ENCODE peak calls at places on chromosomes 16 and 17, in four cellular contexts. J is H9, K is IMR-90, U is H1. T is an unnamed sample.

GRCh38 chr17:49055181-49055927 is 58.2 kb downstream of the IGF2BP1 start:
- DNase-seq in K (no peak), U (no peak), J (peak), T (peak)

GRCh38 chr17:73972056-73972455 is 231.4 kb upstream of the RPL38 start:
- DNase-seq in U (no peak), K (no peak), J (no peak), T (no peak)

GRCh38 chr17:33140413-33141099 is 148.9 kb downstream of the SPACA3 start:
- DNase-seq in J (no peak), U (no peak), K (no peak), T (no peak)

GRCh38 chr17:83194189-83194565 is 114.8 kb downstream of the METRNL start:
- DNase-seq in U (no peak), J (no peak), K (no peak), T (no peak)

GRCh38 chr17:79174193-79174765 is 99.7 kb downstream of the ENGASE start:
- DNase-seq in J (no peak), U (no peak), K (no peak), T (no peak)

GRCh38 chr16:684961-685696 is 995 bp upstream of the JMJD8 start:
- DNase-seq in K (no peak), U (no peak), J (no peak), T (no peak)

GRCh38 chr17:81859906-81860755 is at the start of gene P4HB:
- DNase-seq in J (no peak), K (no peak), U (no peak), T (no peak)

GRCh38 chr17:48791128-48792032 is 25.6 kb downstream of the TTLL6 start:
- DNase-seq in K (peak), U (peak), J (peak), T (peak)

GRCh38 chr17:7314719-7315569 is at the start of gene GPS2:
- DNase-seq in J (peak), U (no peak), K (peak), T (peak)

GRCh38 chr17:80695979-80696378 is 151.3 kb downstream of the RPTOR start:
- DNase-seq in J (no peak), K (no peak), U (no peak), T (no peak)

GRCh38 chr17:6365187-6365943 is 69.6 kb downstream of the AIPL1 start:
- DNase-seq in J (no peak), K (peak), U (no peak), T (no peak)

GRCh38 chr16:73062640-73063283 is 14.8 kb upstream of the ZFHX3 start:
- DNase-seq in K (no peak), U (no peak), J (peak), T (peak)

GRCh38 chr17:83100220-83100852 is 20.9 kb downstream of the METRNL start:
- DNase-seq in K (no peak), J (no peak), U (no peak), T (no peak)

GRCh38 chr17:21573961-21574610 is 118.2 kb upstream of the KCNJ18 start:
- DNase-seq in U (no peak), J (no peak), K (peak), T (no peak)

GRCh38 chr17:64384253-64385186 is 6.1 kb downstream of the PECAM1 start:
- DNase-seq in K (no peak), U (no peak), J (no peak), T (no peak)

GRCh38 chr17:34616148-34616547 is 36.8 kb downstream of the TMEM132E start:
- DNase-seq in J (peak), U (no peak), K (no peak), T (peak)

GRCh38 chr16:27920391-27920891 is 143.1 kb downstream of the GSG1L start:
- DNase-seq in U (peak), K (no peak), J (peak), T (peak)

GRCh38 chr17:81256616-81257015 is 17.5 kb downstream of the NDUFAF8 start:
- DNase-seq in J (no peak), U (no peak), K (peak), T (no peak)

GRCh38 chr17:66306413-66306812 is 4.0 kb downstream of the PRKCA start:
- DNase-seq in K (peak), U (no peak), J (no peak), T (no peak)

GRCh38 chr17:46199379-46199778 is 6.2 kb upstream of the KANSL1 start:
- DNase-seq in U (no peak), J (no peak), K (peak), T (no peak)

GRCh38 chr16:79651363-79651762 is 50.8 kb upstream of the MAF start:
- DNase-seq in J (no peak), K (peak), U (no peak), T (no peak)

GRCh38 chr16:57394444-57394843 is 10.1 kb upstream of the CCL17 start:
- DNase-seq in J (no peak), K (no peak), U (no peak), T (no peak)

GRCh38 chr16:75452464-75453190 is 11.9 kb downstream of the TMEM170A start:
- DNase-seq in K (no peak), J (no peak), U (no peak), T (no peak)

GRCh38 chr16:797120-797420 is 3.5 kb downstream of the GNG13 start:
- DNase-seq in J (peak), U (no peak), K (no peak), T (peak)

GRCh38 chr16:58252716-58253115 is 42.1 kb downstream of the PRSS54 start:
- DNase-seq in J (no peak), K (no peak), U (no peak), T (no peak)

GRCh38 chr17:30344283-30345088 is 10.6 kb upstream of the TMIGD1 start:
- DNase-seq in K (peak), U (no peak), J (no peak), T (no peak)

GRCh38 chr16:87487361-87487924 is 5.4 kb downstream of the ZCCHC14 start:
- DNase-seq in K (no peak), U (peak), J (peak), T (peak)

GRCh38 chr16:89577055-89577759 is 1.6 kb downstream of the CPNE7 start:
- DNase-seq in U (no peak), K (no peak), J (no peak), T (no peak)

GRCh38 chr16:89574681-89575246 is 794 bp upstream of the CPNE7 start:
- DNase-seq in J (peak), U (no peak), K (peak), T (peak)

GRCh38 chr16:89576173-89577054 is 856 bp downstream of the CPNE7 start:
- DNase-seq in U (no peak), J (no peak), K (no peak), T (no peak)

GRCh38 chr16:89573826-89574680 is 1.5 kb upstream of the CPNE7 start:
- DNase-seq in K (no peak), U (no peak), J (no peak), T (peak)

DNA sequence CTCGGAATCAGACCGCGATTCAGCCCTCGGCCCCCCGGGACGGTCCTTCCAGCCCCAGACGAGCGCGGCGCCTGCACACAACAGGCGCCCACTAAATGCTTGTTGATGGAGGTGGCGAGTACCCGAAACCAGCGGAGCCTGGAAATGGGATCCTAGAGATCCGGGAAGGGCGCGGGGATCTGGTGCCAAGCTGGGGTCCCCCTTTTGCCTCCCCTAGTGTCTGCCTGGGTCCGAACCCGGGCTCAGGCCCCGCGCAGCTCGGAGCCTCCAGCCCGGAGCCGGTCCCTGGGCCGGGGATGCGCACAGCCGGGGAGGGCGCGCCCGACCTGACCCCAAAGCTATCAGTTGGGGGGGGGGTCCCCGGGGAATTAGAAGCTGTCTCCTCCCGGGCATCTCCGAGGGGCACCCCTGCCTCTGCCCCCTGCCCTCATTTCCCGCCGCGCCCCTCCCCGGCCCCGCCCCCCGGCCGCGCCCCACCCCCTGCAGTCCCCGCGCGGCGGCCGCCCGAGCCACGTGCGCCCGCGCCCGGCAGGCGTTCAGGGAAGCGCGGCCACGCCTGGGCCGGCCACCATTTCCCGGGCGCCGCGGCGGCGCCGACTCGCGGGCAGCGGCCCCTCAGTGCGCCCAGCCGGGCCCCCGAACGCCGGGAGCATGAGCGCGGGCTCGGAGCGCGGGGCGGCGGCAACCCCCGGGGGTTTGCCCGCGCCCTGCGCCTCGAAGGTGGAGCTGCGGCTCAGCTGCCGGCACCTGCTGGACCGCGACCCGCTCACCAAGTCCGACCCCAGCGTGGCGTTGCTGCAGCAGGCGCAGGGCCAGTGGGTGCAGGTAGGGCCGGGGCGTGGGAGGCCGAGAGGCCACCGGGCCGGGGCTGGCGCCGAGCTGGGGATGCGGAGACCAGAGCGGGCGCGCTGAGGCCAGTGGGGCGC is at the start of gene CPNE7:
- DNase-seq in K (no peak), J (no peak), U (no peak), T (no peak)
- H2BK15ac ChIP-seq in K (no peak), J (no peak), U (no peak), T (no peak)

DNA sequence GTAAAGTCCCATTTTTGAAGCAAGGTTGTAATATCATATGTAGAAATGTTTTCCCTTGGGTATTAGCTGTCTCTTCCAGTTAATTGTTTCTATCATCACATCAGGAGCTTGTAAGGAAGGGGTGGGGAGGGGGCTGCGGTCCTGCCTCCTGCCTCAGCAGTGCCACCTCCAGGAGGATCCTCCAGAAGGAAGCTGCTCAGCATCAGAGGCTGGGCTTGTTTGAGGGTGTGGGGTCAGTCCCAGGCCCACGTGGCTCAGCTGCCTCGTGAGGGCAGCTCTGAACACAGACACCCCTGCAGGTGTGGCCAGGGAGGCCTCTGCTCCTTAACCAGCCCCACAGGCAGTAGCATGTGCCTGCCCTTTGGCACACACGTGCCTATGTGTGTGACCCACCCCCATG is 46.2 kb downstream of the MRM1 start:
- DNase-seq in K (no peak), U (no peak), J (peak), T (peak)
- H3K56ac ChIP-seq in K (no peak), U (no peak), J (no peak), T (no peak)

DNA sequence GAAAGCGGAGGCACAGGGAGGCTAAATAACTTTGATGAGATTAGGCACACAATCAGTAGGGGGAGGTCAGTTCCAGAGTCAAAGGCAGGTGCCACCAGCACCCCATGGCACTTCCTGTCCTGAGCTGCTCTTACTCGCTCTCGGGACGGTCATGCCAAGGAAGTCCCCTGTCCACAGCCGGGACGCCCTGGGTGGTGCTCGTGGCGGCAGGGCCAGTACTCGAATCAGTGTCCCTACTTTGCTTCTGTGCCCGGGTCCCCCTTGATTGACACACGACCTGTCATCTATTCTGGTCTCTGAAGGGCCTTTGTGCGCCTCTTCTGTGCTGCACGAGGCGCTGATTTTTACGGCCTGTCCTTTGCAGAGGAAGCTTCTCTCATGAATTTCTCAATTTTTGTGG is 31.4 kb downstream of the IRF8 start:
- DNase-seq in K (no peak), J (no peak), U (no peak), T (no peak)
- H2BK15ac ChIP-seq in K (no peak), J (no peak), U (no peak), T (no peak)

GRCh38 chr16:49980166-49980565 is 44.9 kb upstream of the CNEP1R1 start:
- DNase-seq in K (peak), U (no peak), J (no peak), T (peak)
- H3K56ac ChIP-seq in K (no peak), U (no peak), J (no peak), T (no peak)

GRCh38 chr16:84843149-84844048 is 23.6 kb downstream of the CRISPLD2 start:
- DNase-seq in U (no peak), J (no peak), K (no peak), T (no peak)
- H2BK15ac ChIP-seq in U (no peak), J (no peak), K (no peak), T (no peak)

GRCh38 chr17:3710951-3711383 is 12.7 kb upstream of the HASPIN start:
- DNase-seq in U (no peak), J (peak), K (peak), T (peak)
- H3K56ac ChIP-seq in U (no peak), J (no peak), K (no peak), T (no peak)

T was measured in mesendoderm.